ENCODE peak calls at places on chromosomes 16 and 17, in four cellular contexts. E is NCI-H510A treated with DMSO at 0.1 percent for 48 hours, V is Peyer's patch, D is EL. Q is an unnamed sample.

GRCh38 chr17:77723909-77724875 is 234.3 kb upstream of the TNRC6C start:
- DNase-seq in D (no peak), E (peak; percentile 77), V (no peak), Q (no peak)

GRCh38 chr17:8420041-8420934 is 15.4 kb upstream of the NDEL1 start:
- DNase-seq in V (peak; percentile 66), E (no peak), D (peak; percentile 34), Q (no peak)

GRCh38 chr16:13307255-13307654 is 405.9 kb downstream of the SHISA9 start:
- DNase-seq in V (no peak), D (peak; percentile 49), E (no peak), Q (no peak)

GRCh38 chr16:27248036-27248435 is 20.5 kb downstream of the NSMCE1 start:
- DNase-seq in D (no peak), E (no peak), V (no peak), Q (no peak)

GRCh38 chr16:4714996-4715395 is 19.1 kb downstream of the ANKS3 start:
- DNase-seq in D (no peak), V (no peak), E (no peak), Q (no peak)

GRCh38 chr17:55492951-55493350 is 18.3 kb downstream of the SMIM36 start:
- DNase-seq in E (no peak), V (no peak), D (no peak), Q (no peak)

GRCh38 chr16:9050102-9050830 is 41.2 kb upstream of the HAPSTR1 start:
- DNase-seq in E (no peak), D (no peak), V (no peak), Q (no peak)

GRCh38 chr17:10968007-10968406 is 130.1 kb upstream of the PIRT start:
- DNase-seq in D (no peak), V (no peak), E (no peak), Q (no peak)

GRCh38 chr16:87076950-87077749 is 240.0 kb downstream of the C16orf95 start:
- DNase-seq in V (peak; percentile 62), E (no peak), D (peak; percentile 74), Q (no peak)

GRCh38 chr17:65489413-65490170 is 71.9 kb downstream of the AXIN2 start:
- DNase-seq in D (no peak), V (no peak), E (no peak), Q (no peak)

GRCh38 chr16:9846362-9847099 is 335.7 kb downstream of the GRIN2A start:
- DNase-seq in V (no peak), D (peak; percentile 43), E (no peak), Q (no peak)

GRCh38 chr17:40399185-40399584 is 18.5 kb downstream of the TOP2A start:
- DNase-seq in V (no peak), E (peak; percentile 14), D (peak; percentile 57), Q (no peak)

GRCh38 chr17:39281806-39282205 is 56.1 kb upstream of the STAC2 start:
- DNase-seq in E (no peak), D (peak; percentile 53), V (no peak), Q (no peak)

GRCh38 chr17:58577696-58578095 is 63.3 kb upstream of the MTMR4 start:
- DNase-seq in V (no peak), D (peak; percentile 51), E (peak; percentile 42), Q (peak; percentile 24)

GRCh38 chr17:59365383-59365981 is 34.0 kb downstream of the YPEL2 start:
- DNase-seq in V (no peak), E (peak; percentile 89), D (no peak), Q (no peak)

GRCh38 chr16:22693670-22694340 is 120.2 kb upstream of the HS3ST2 start:
- DNase-seq in D (no peak), E (no peak), V (no peak), Q (no peak)

GRCh38 chr17:14205992-14206461 is 30.6 kb downstream of the CDRT15 start:
- DNase-seq in E (no peak), D (no peak), V (peak; percentile 85), Q (no peak)

GRCh38 chr17:48619821-48620496 is 4.9 kb upstream of the HOXB8 start:
- DNase-seq in V (no peak), E (no peak), D (no peak), Q (no peak)

GRCh38 chr17:33572615-33573014 is 279.5 kb upstream of the ASIC2 start:
- DNase-seq in D (no peak), E (no peak), V (no peak), Q (no peak)

Q was measured in mesothelial cell of epicardium.